ENCODE peak calls at places on chromosomes 12 and 14, in eight cellular contexts. L is K562; M is tibial artery; X is small intestine; T is A549; P is CD8-positive, alpha-beta T cell; H is PC-3; Z is SK-N-SH. F is an unnamed sample.

GRCh38 chr12:116448165-116448756 is 110.9 kb upstream of the MAP1LC3B2 start:
- DNase-seq in X (peak; percentile 45), T (no peak), Z (no peak), H (peak; percentile 38), M (no peak), L (no peak), P (no peak), F (no peak)

GRCh38 chr12:14239935-14240872 is 125.3 kb upstream of the ATF7IP start:
- DNase-seq in P (no peak), T (no peak), X (no peak), H (peak; percentile 79), Z (peak; percentile 33), M (peak; percentile 26), L (no peak), F (no peak)

GRCh38 chr12:47612953-47613352 is 92.9 kb downstream of the RPAP3 start:
- DNase-seq in M (no peak), L (no peak), T (no peak), P (no peak), H (no peak), X (no peak), Z (no peak), F (no peak)

GRCh38 chr12:19453961-19454360 is 14.7 kb downstream of the AEBP2 start:
- DNase-seq in M (no peak), X (no peak), L (no peak), H (no peak), Z (no peak), T (no peak), P (no peak), F (no peak)

GRCh38 chr14:55580401-55581010 is 499 bp downstream of the KTN1 start:
- DNase-seq in P (peak; percentile 66), H (peak; percentile 43), X (peak; percentile 27), M (peak; percentile 35), Z (peak; percentile 79), L (peak; percentile 69), T (no peak), F (peak; percentile 61)

GRCh38 chr14:104856869-104857860 is 7.9 kb upstream of the CEP170B start:
- DNase-seq in L (no peak), M (no peak), P (no peak), H (no peak), X (no peak), T (no peak), Z (no peak), F (no peak)

GRCh38 chr14:55426881-55427280 is 13.5 kb downstream of the TBPL2 start:
- DNase-seq in Z (no peak), M (no peak), T (no peak), H (no peak), L (no peak), P (no peak), X (no peak), F (no peak)

GRCh38 chr12:84727964-84728363 is 184.6 kb downstream of the SLC6A15 start:
- DNase-seq in H (peak; percentile 34), P (no peak), Z (no peak), M (no peak), L (no peak), T (no peak), X (no peak), F (no peak)

GRCh38 chr12:123005081-123005626 is 24.7 kb downstream of the ARL6IP4 start:
- DNase-seq in M (no peak), H (no peak), X (no peak), Z (no peak), T (no peak), L (no peak), P (peak; percentile 6), F (no peak)

GRCh38 chr12:124915249-124916236 is 1.1 kb upstream of the UBC start:
- DNase-seq in L (no peak), X (peak; percentile 65), H (peak; percentile 45), P (no peak), Z (no peak), T (no peak), M (peak; percentile 57), F (no peak)

GRCh38 chr14:72352012-72352411 is 419.8 kb downstream of the RGS6 start:
- DNase-seq in P (no peak), M (no peak), X (no peak), L (no peak), H (no peak), T (no peak), Z (no peak), F (no peak)

GRCh38 chr14:86777950-86778602 is 1214.9 kb downstream of the GALC start:
- DNase-seq in M (no peak), T (no peak), X (no peak), L (no peak), H (peak; percentile 86), Z (no peak), P (no peak), F (no peak)

GRCh38 chr12:2456122-2456812 is 338.5 kb upstream of the FKBP4 start:
- DNase-seq in Z (no peak), P (no peak), M (no peak), X (peak; percentile 14), T (no peak), L (no peak), H (no peak), F (no peak)

GRCh38 chr12:46886541-46887041 is 60.8 kb upstream of the SLC38A4 start:
- DNase-seq in Z (no peak), L (no peak), M (no peak), T (no peak), X (no peak), H (peak; percentile 54), P (no peak), F (no peak)

GRCh38 chr12:130031571-130032189 is 127.9 kb upstream of the TMEM132D start:
- DNase-seq in P (peak; percentile 31), M (peak; percentile 41), H (peak; percentile 62), Z (peak; percentile 82), X (peak; percentile 40), L (peak; percentile 87), T (peak; percentile 61), F (no peak)

GRCh38 chr14:63394856-63395255 is 76.1 kb upstream of the GPHB5 start:
- DNase-seq in P (no peak), H (no peak), Z (no peak), L (no peak), X (no peak), M (no peak), T (no peak), F (no peak)

GRCh38 chr12:62715086-62715786 is 219.7 kb downstream of the PPM1H start:
- DNase-seq in M (no peak), X (no peak), P (no peak), T (no peak), L (no peak), H (no peak), Z (no peak), F (no peak)

GRCh38 chr12:31736472-31736871 is 7.7 kb upstream of the AMN1 start:
- DNase-seq in T (no peak), M (no peak), H (peak; percentile 60), L (no peak), Z (no peak), X (no peak), P (peak; percentile 88), F (peak; percentile 71)

GRCh38 chr14:58639842-58640484 is 2.2 kb downstream of the DACT1 start:
- DNase-seq in Z (peak; percentile 78), M (peak; percentile 50), T (peak; percentile 47), P (no peak), H (peak; percentile 96), X (peak; percentile 73), L (no peak), F (no peak)

GRCh38 chr14:69739486-69739885 is 27.5 kb upstream of the SRSF5 start:
- DNase-seq in H (peak; percentile 83), Z (no peak), P (no peak), L (no peak), M (no peak), T (no peak), X (no peak), F (no peak)

GRCh38 chr12:122875590-122876220 is 20.2 kb downstream of the VPS37B start:
- DNase-seq in M (no peak), Z (peak; percentile 52), T (no peak), L (no peak), H (no peak), X (no peak), P (peak; percentile 4), F (no peak)

GRCh38 chr12:25648460-25648859 is 95.4 kb upstream of the LMNTD1 start:
- DNase-seq in X (no peak), P (no peak), T (peak; percentile 24), M (peak; percentile 31), Z (peak; percentile 57), H (peak; percentile 89), L (no peak), F (no peak)

GRCh38 chr14:60326274-60326673 is 77.3 kb downstream of the PPM1A start:
- DNase-seq in L (no peak), T (no peak), H (no peak), M (no peak), P (no peak), X (no peak), Z (no peak), F (no peak)

GRCh38 chr14:88729159-88729558 is 63.6 kb downstream of the EML5 start:
- DNase-seq in T (peak; percentile 13), M (no peak), H (peak; percentile 37), X (no peak), P (no peak), L (no peak), Z (peak; percentile 26), F (no peak)
- H3K4me1 ChIP-seq in T (no peaks in the 10 kb centered on the region), M (no peaks in the 10 kb centered on the region), H (no peaks in the 10 kb centered on the region), X (no peaks in the 10 kb centered on the region), P (no peaks in the 10 kb centered on the region), L (no peaks in the 10 kb centered on the region), Z (no peaks in the 10 kb centered on the region), F (no peaks in the 10 kb centered on the region)

GRCh38 chr12:4810219-4810671 is 90.0 kb downstream of the GALNT8 start:
- DNase-seq in P (no peak), Z (no peak), T (no peak), L (no peak), H (no peak), X (no peak), M (no peak), F (no peak)
- H3K4me3 ChIP-seq in P (no peak overlapping the region), Z (no peak overlapping the region), T (no peak overlapping the region), L (no peak overlapping the region), H (no peak overlapping the region), X (no peak overlapping the region), M (peak overlapping the region; percentile 46), F (peak overlapping the region; percentile 7)

GRCh38 chr14:24150567-24150966 is 3.3 kb downstream of the RNF31 start:
- DNase-seq in Z (no peak), T (no peak), H (no peak), P (no peak), X (no peak), M (no peak), L (no peak), F (no peak)
- H3K4me1 ChIP-seq in Z (peaks cover 16% of the 10 kb centered on the region), T (peaks cover 9% of the 10 kb centered on the region), H (peaks cover 12% of the 10 kb centered on the region), P (peaks cover 22% of the 10 kb centered on the region), X (peaks cover 5% of the 10 kb centered on the region), M (peaks cover 13% of the 10 kb centered on the region), L (peaks cover 8% of the 10 kb centered on the region), F (peaks cover 35% of the 10 kb centered on the region)

GRCh38 chr12:106303202-106303820 is 778 bp downstream of the TCP11L2 start:
- DNase-seq in H (peak; percentile 67), X (peak; percentile 61), T (peak; percentile 38), P (peak; percentile 98), M (peak; percentile 92), L (peak; percentile 49), Z (peak; percentile 78), F (peak; percentile 98)

GRCh38 chr12:106302401-106303201 is at the start of gene TCP11L2:
- DNase-seq in H (peak; percentile 77), M (peak; percentile 88), P (peak; percentile 95), T (peak; percentile 69), Z (peak; percentile 97), X (peak; percentile 81), L (peak; percentile 96), F (peak; percentile 87)

GRCh38 chr12:106304001-106304421 is 1.5 kb downstream of the TCP11L2 start:
- DNase-seq in M (no peak), X (no peak), T (no peak), L (no peak), Z (no peak), H (no peak), P (no peak), F (peak; percentile 27)

GRCh38 chr12:106305376-106305775 is 2.8 kb downstream of the TCP11L2 start:
- DNase-seq in M (no peak), Z (no peak), H (no peak), X (no peak), T (no peak), P (no peak), L (no peak), F (no peak)

GRCh38 chr12:106304797-106305196 is 2.3 kb downstream of the TCP11L2 start:
- DNase-seq in X (no peak), P (no peak), T (no peak), M (no peak), Z (no peak), L (no peak), H (no peak), F (no peak)
- H3K4me3 ChIP-seq in X (no peak overlapping the region), P (no peak overlapping the region), T (no peak overlapping the region), M (no peak overlapping the region), Z (no peak overlapping the region), L (no peak overlapping the region), H (no peak overlapping the region), F (peak overlapping the region; percentile 94)

F was measured in CD4-positive, CD25-positive, alpha-beta regulatory T cell.